ENCODE peak calls at places on chromosomes 3 and 15, in six cellular contexts. A, R, N, U, B and D are unnamed samples.

GRCh38 chr3:55790596-55791350 is 303.7 kb upstream of the WNT5A start:
- DNase-seq in A (no peak), R (no peak), N (no peak), U (peak; percentile 35), B (no peak), D (no peak)

GRCh38 chr15:39102431-39102830 is 478.4 kb upstream of the THBS1 start:
- DNase-seq in A (no peak), R (no peak), N (no peak), U (peak; percentile 79), B (no peak), D (no peak)

GRCh38 chr3:157201648-157202278 is 41.8 kb upstream of the CCNL1 start:
- DNase-seq in A (no peak), R (no peak), N (no peak), U (peak; percentile 49), B (no peak), D (no peak)

GRCh38 chr15:65192016-65192415 is 6.9 kb upstream of the CLPX start:
- DNase-seq in A (no peak), R (no peak), N (peak; percentile 11), U (no peak), B (no peak), D (no peak)

GRCh38 chr3:119352235-119352634 is 58.1 kb downstream of the ARHGAP31 start:
- DNase-seq in A (no peak), R (no peak), N (peak; percentile 70), U (no peak), B (no peak), D (no peak)

GRCh38 chr15:90294601-90295269 is 29.3 kb downstream of the NGRN start:
- DNase-seq in A (no peak), R (no peak), N (no peak), U (no peak), B (peak; percentile 15), D (no peak)

GRCh38 chr3:4908066-4908768 is 71.0 kb upstream of the BHLHE40 start:
- DNase-seq in A (no peak), R (no peak), N (peak; percentile 34), U (no peak), B (no peak), D (no peak)

GRCh38 chr3:46629571-46630517 is 17.5 kb downstream of the FAM240A start:
- DNase-seq in A (peak; percentile 68), R (peak; percentile 57), N (peak; percentile 89), U (peak; percentile 79), B (peak; percentile 83), D (no peak)

GRCh38 chr15:33524274-33524673 is 213.5 kb downstream of the RYR3 start:
- DNase-seq in A (no peak), R (no peak), N (no peak), U (no peak), B (no peak), D (no peak)

GRCh38 chr3:130390079-130390478 is 44.6 kb downstream of the COL6A5 start:
- DNase-seq in A (no peak), R (no peak), N (no peak), U (no peak), B (no peak), D (no peak)

GRCh38 chr15:43487271-43487895 is 5.6 kb downstream of the TP53BP1 start:
- DNase-seq in A (no peak), R (no peak), N (no peak), U (no peak), B (no peak), D (no peak)

GRCh38 chr15:78302579-78302978 is 3.2 kb upstream of the SKIC8 start:
- DNase-seq in A (no peak), R (no peak), N (no peak), U (peak; percentile 94), B (no peak), D (no peak)

GRCh38 chr3:39192490-39193092 is at the start of gene XIRP1:
- DNase-seq in A (no peak), R (no peak), N (peak; percentile 64), U (peak; percentile 31), B (no peak), D (no peak)

GRCh38 chr3:36166477-36166876 is 213.8 kb upstream of the STAC start:
- DNase-seq in A (no peak), R (no peak), N (no peak), U (peak; percentile 84), B (no peak), D (no peak)

GRCh38 chr3:185361920-185362319 is 1.0 kb upstream of the MAP3K13 start:
- DNase-seq in A (no peak), R (no peak), N (no peak), U (peak; percentile 13), B (no peak), D (no peak)

GRCh38 chr3:72924055-72924454 is 36.2 kb downstream of the GXYLT2 start:
- DNase-seq in A (no peak), R (no peak), N (peak; percentile 34), U (no peak), B (no peak), D (no peak)

GRCh38 chr3:192917258-192917507 is 473 bp downstream of the MB21D2 start:
- DNase-seq in A (no peak), R (no peak), N (peak; percentile 40), U (no peak), B (no peak), D (no peak)

GRCh38 chr3:141019244-141019643 is 31.9 kb upstream of the SPSB4 start:
- DNase-seq in A (no peak), R (no peak), N (no peak), U (no peak), B (no peak), D (no peak)

GRCh38 chr15:47620960-47621681 is 96.2 kb upstream of the SEMA6D start:
- DNase-seq in A (no peak), R (no peak), N (no peak), U (no peak), B (no peak), D (no peak)

GRCh38 chr3:72938471-72939265 is 50.8 kb downstream of the GXYLT2 start:
- DNase-seq in A (peak; percentile 9), R (peak; percentile 83), N (peak; percentile 44), U (peak; percentile 79), B (no peak), D (peak; percentile 45)

GRCh38 chr15:75725021-75725718 is 12.5 kb upstream of the CSPG4 start:
- DNase-seq in A (no peak), R (no peak), N (no peak), U (no peak), B (no peak), D (no peak)

GRCh38 chr3:123859177-123859576 is 25.0 kb downstream of the MYLK start:
- DNase-seq in A (no peak), R (no peak), N (no peak), U (no peak), B (no peak), D (no peak)

GRCh38 chr15:24683736-24684135 is 8.2 kb downstream of the NPAP1 start:
- DNase-seq in A (no peak), R (no peak), N (no peak), U (no peak), B (no peak), D (no peak)

GRCh38 chr15:80999623-81000036 is 1.1 kb upstream of the TLNRD1 start:
- DNase-seq in A (peak; percentile 47), R (no peak), N (peak; percentile 77), U (no peak), B (no peak), D (no peak)

GRCh38 chr3:177069514-177070329 is 127.6 kb downstream of the TBL1XR1 start:
- DNase-seq in A (no peak), R (no peak), N (no peak), U (peak; percentile 44), B (no peak), D (no peak)

GRCh38 chr15:53974813-53975212 is 3.4 kb upstream of the UNC13C start:
- DNase-seq in A (no peak), R (no peak), N (no peak), U (no peak), B (no peak), D (no peak)

GRCh38 chr3:172341482-172342059 is 106.7 kb downstream of the GHSR start:
- DNase-seq in A (no peak), R (peak; percentile 52), N (no peak), U (peak; percentile 61), B (peak; percentile 27), D (no peak)

GRCh38 chr3:104745313-104745712 is 621.4 kb upstream of the ALCAM start:
- DNase-seq in A (no peak), R (no peak), N (no peak), U (no peak), B (no peak), D (no peak)

GRCh38 chr3:185423178-185423577 is 60.2 kb downstream of the MAP3K13 start:
- DNase-seq in A (no peak), R (no peak), N (no peak), U (peak; percentile 58), B (no peak), D (no peak)

GRCh38 chr15:70344666-70345065 is 246.9 kb upstream of the TLE3 start:
- DNase-seq in A (no peak), R (no peak), N (no peak), U (no peak), B (no peak), D (no peak)

GRCh38 chr3:4834403-4834866 is 144.8 kb upstream of the BHLHE40 start:
- DNase-seq in A (peak; percentile 52), R (no peak), N (peak; percentile 84), U (no peak), B (no peak), D (no peak)